ENCODE peak calls at places on chromosomes 11 and 22, in five cellular contexts. One of them, this sample, is unnamed. For H3K4me1, the result is how much of the 10 kb centered on the place peaks cover.

GRCh38 chr11:2789331-2789730 is 89.5 kb upstream of the KCNQ1OT1 start:
- DNase-seq in HepG2: no peak
- DNase-seq in vagina: peak
- DNase-seq in spleen: peak
- DNase-seq in sigmoid colon: peak
- DNase-seq in this sample: peak

GRCh38 chr11:10807629-10808552 is 835 bp downstream of the EIF4G2 start:
- DNase-seq in sigmoid colon: peak
- DNase-seq in vagina: no peak
- DNase-seq in HepG2: peak
- DNase-seq in spleen: peak
- DNase-seq in this sample: peak

GRCh38 chr22:46043816-46044717 is 67.1 kb upstream of the WNT7B start:
- DNase-seq in spleen: peak
- DNase-seq in HepG2: no peak
- DNase-seq in sigmoid colon: peak
- DNase-seq in vagina: no peak
- DNase-seq in this sample: peak

GRCh38 chr11:66274219-66274618 is 3.8 kb upstream of the CNIH2 start:
- DNase-seq in vagina: no peak
- DNase-seq in spleen: no peak
- DNase-seq in HepG2: no peak
- DNase-seq in sigmoid colon: no peak
- DNase-seq in this sample: no peak

GRCh38 chr11:61072316-61073109 is 29.8 kb upstream of the CD5 start:
- DNase-seq in vagina: no peak
- DNase-seq in sigmoid colon: peak
- DNase-seq in HepG2: no peak
- DNase-seq in spleen: peak
- DNase-seq in this sample: no peak

GRCh38 chr11:71580057-71581003 is 2.3 kb downstream of the KRTAP5-11 start:
- DNase-seq in spleen: no peak
- DNase-seq in sigmoid colon: peak
- DNase-seq in vagina: no peak
- DNase-seq in HepG2: peak
- DNase-seq in this sample: peak

GRCh38 chr11:73716153-73717056 is 44.5 kb downstream of the RAB6A start:
- DNase-seq in HepG2: peak
- DNase-seq in spleen: no peak
- DNase-seq in vagina: no peak
- DNase-seq in sigmoid colon: no peak
- DNase-seq in this sample: no peak

GRCh38 chr22:50141891-50142363 is 28.6 kb upstream of the PANX2 start:
- DNase-seq in sigmoid colon: peak
- DNase-seq in vagina: no peak
- DNase-seq in spleen: no peak
- DNase-seq in HepG2: no peak
- DNase-seq in this sample: no peak

GRCh38 chr22:35152316-35152715 is 86.4 kb downstream of the ISX start:
- DNase-seq in HepG2: no peak
- DNase-seq in sigmoid colon: no peak
- DNase-seq in spleen: peak
- DNase-seq in vagina: no peak
- DNase-seq in this sample: no peak

GRCh38 chr11:125070699-125071254 is 7.7 kb downstream of the SLC37A2 start:
- DNase-seq in spleen: peak
- DNase-seq in HepG2: peak
- DNase-seq in vagina: peak
- DNase-seq in sigmoid colon: peak
- DNase-seq in this sample: no peak
- H3K4me1 ChIP-seq in spleen: half or more
- H3K4me1 ChIP-seq in HepG2: half or more
- H3K4me1 ChIP-seq in vagina: under half
- H3K4me1 ChIP-seq in sigmoid colon: under half
- H3K4me1 ChIP-seq in this sample: under half

GRCh38 chr11:76782526-76783293 is 446 bp upstream of the TSKU start:
- DNase-seq in HepG2: peak
- DNase-seq in spleen: peak
- DNase-seq in vagina: no peak
- DNase-seq in sigmoid colon: peak
- DNase-seq in this sample: peak
- TF ChIP-seq POLR2A in HepG2: no peak
- TF ChIP-seq POLR2A in spleen: no peak
- TF ChIP-seq POLR2A in vagina: no peak
- TF ChIP-seq POLR2A in sigmoid colon: no peak
- TF ChIP-seq POLR2A in this sample: no peak

GRCh38 chr11:637593-638507 is 781 bp downstream of the DRD4 start:
- DNase-seq in vagina: no peak
- DNase-seq in sigmoid colon: no peak
- DNase-seq in HepG2: no peak
- DNase-seq in spleen: no peak
- DNase-seq in this sample: no peak
- TF ChIP-seq POLR2AphosphoS5 in vagina: no peak
- TF ChIP-seq POLR2AphosphoS5 in sigmoid colon: no peak
- TF ChIP-seq POLR2AphosphoS5 in HepG2: no peak
- TF ChIP-seq POLR2AphosphoS5 in spleen: no peak
- TF ChIP-seq POLR2AphosphoS5 in this sample: no peak

GRCh38 chr11:119572481-119573424 is 149.8 kb upstream of the THY1 start:
- DNase-seq in HepG2: no peak
- DNase-seq in sigmoid colon: no peak
- DNase-seq in vagina: no peak
- DNase-seq in spleen: no peak
- DNase-seq in this sample: no peak

GRCh38 chr11:119571311-119571710 is 148.3 kb upstream of the THY1 start:
- DNase-seq in sigmoid colon: no peak
- DNase-seq in spleen: no peak
- DNase-seq in vagina: no peak
- DNase-seq in HepG2: no peak
- DNase-seq in this sample: no peak

GRCh38 chr11:119567667-119568582 is 145.0 kb upstream of the THY1 start:
- DNase-seq in spleen: no peak
- DNase-seq in sigmoid colon: peak
- DNase-seq in HepG2: no peak
- DNase-seq in vagina: no peak
- DNase-seq in this sample: no peak

GRCh38 chr11:119578466-119579220 is 150.4 kb downstream of the NECTIN1 start:
- DNase-seq in spleen: no peak
- DNase-seq in HepG2: no peak
- DNase-seq in sigmoid colon: no peak
- DNase-seq in vagina: no peak
- DNase-seq in this sample: no peak

GRCh38 chr11:119573858-119574257 is 150.9 kb upstream of the THY1 start:
- DNase-seq in vagina: no peak
- DNase-seq in HepG2: no peak
- DNase-seq in sigmoid colon: no peak
- DNase-seq in spleen: no peak
- DNase-seq in this sample: no peak
- H3K4me1 ChIP-seq in vagina: under half
- H3K4me1 ChIP-seq in HepG2: under half
- H3K4me1 ChIP-seq in sigmoid colon: under half
- H3K4me1 ChIP-seq in spleen: under half
- H3K4me1 ChIP-seq in this sample: under half